ENCODE peak calls at places on chromosomes 16 and 17, in five cellular contexts. G, Q, Z, P and Y are unnamed samples.

GRCh38 chr17:50443492-50444051 is 17.6 kb downstream of the ACSF2 start:
- ATAC-seq in G (peak), Q (no peak), Z (no peak), P (no peak), Y (no peak)

GRCh38 chr17:31308935-31309334 is 4.9 kb downstream of the EVI2B start:
- ATAC-seq in G (no peak), Q (no peak), Z (no peak), P (no peak), Y (no peak)

GRCh38 chr16:64615647-64616280 is 506.1 kb downstream of the CDH11 start:
- ATAC-seq in G (no peak), Q (no peak), Z (no peak), P (no peak), Y (no peak)

GRCh38 chr16:1535391-1536291 is 2.2 kb downstream of the TMEM204 start:
- ATAC-seq in G (no peak), Q (no peak), Z (no peak), P (peak), Y (no peak)

GRCh38 chr16:2196162-2196980 is at the start of gene CASKIN1:
- ATAC-seq in G (peak), Q (no peak), Z (peak), P (peak), Y (no peak)

GRCh38 chr17:61144137-61144536 is 255.5 kb upstream of the TBX2 start:
- ATAC-seq in G (peak), Q (no peak), Z (no peak), P (no peak), Y (no peak)

GRCh38 chr17:68749742-68750562 is 148.8 kb upstream of the FAM20A start:
- ATAC-seq in G (no peak), Q (no peak), Z (no peak), P (no peak), Y (no peak)

GRCh38 chr16:86662195-86662594 is 83.8 kb downstream of the FOXL1 start:
- ATAC-seq in G (peak), Q (no peak), Z (no peak), P (no peak), Y (no peak)

GRCh38 chr17:21286066-21286770 is 1.7 kb downstream of the MAP2K3 start:
- ATAC-seq in G (peak), Q (peak), Z (no peak), P (no peak), Y (peak)

GRCh38 chr16:67155305-67156145 is 4.2 kb downstream of the TRADD start:
- ATAC-seq in G (peak), Q (peak), Z (peak), P (peak), Y (peak)

GRCh38 chr17:2383628-2384167 is 17.2 kb downstream of the MNT start:
- ATAC-seq in G (no peak), Q (no peak), Z (no peak), P (no peak), Y (no peak)